ENCODE peak calls at places on chromosomes 3 and 15, in five cellular contexts. M is neural progenitor cell, A is spleen, H is left ventricle myocardium inferior, X is adrenal gland. V is an unnamed sample.
A peak's percentile ranks its signal among the peaks of the same experiment; 100 is the strongest.

GRCh38 chr3:141471160-141471559 is 15.7 kb upstream of the RASA2 start:
- DNase-seq in M (no peak), A (no peak), H (no peak), X (peak; percentile 70), V (no peak)

GRCh38 chr15:77034620-77035467 is 36.1 kb downstream of the TSPAN3 start:
- DNase-seq in M (peak; percentile 61), A (peak; percentile 83), H (no peak), X (peak; percentile 26), V (peak; percentile 55)

GRCh38 chr3:106711650-106712049 is 665.6 kb upstream of the CCDC54 start:
- DNase-seq in M (no peak), A (no peak), H (no peak), X (no peak), V (no peak)

GRCh38 chr3:16028604-16029003 is 145.9 kb upstream of the GALNT15 start:
- DNase-seq in M (no peak), A (no peak), H (no peak), X (no peak), V (no peak)

GRCh38 chr15:64232400-64232799 is 69.6 kb upstream of the PPIB start:
- DNase-seq in M (no peak), A (no peak), H (no peak), X (no peak), V (no peak)

GRCh38 chr3:133840055-133840737 is 34.6 kb downstream of the SRPRB start:
- DNase-seq in M (no peak), A (no peak), H (no peak), X (no peak), V (no peak)

GRCh38 chr3:8764528-8764927 is 4.9 kb downstream of the OXTR start:
- DNase-seq in M (no peak), A (no peak), H (no peak), X (no peak), V (no peak)

GRCh38 chr15:82999905-83000671 is 11.4 kb downstream of the C15orf40 start:
- DNase-seq in M (peak; percentile 58), A (no peak), H (no peak), X (no peak), V (no peak)

GRCh38 chr3:107756649-107757048 is 233.9 kb downstream of the BBX start:
- DNase-seq in M (no peak), A (no peak), H (no peak), X (no peak), V (no peak)

GRCh38 chr3:182111967-182112366 is 400.2 kb downstream of the SOX2 start:
- DNase-seq in M (no peak), A (no peak), H (no peak), X (no peak), V (no peak)

GRCh38 chr15:62099171-62099601 is 32.4 kb downstream of the C2CD4A start:
- DNase-seq in M (no peak), A (no peak), H (no peak), X (no peak), V (no peak)

GRCh38 chr3:138471481-138471880 is 37.1 kb downstream of the ESYT3 start:
- DNase-seq in M (no peak), A (no peak), H (no peak), X (no peak), V (no peak)

GRCh38 chr3:138331143-138331894 is 1.7 kb upstream of the NME9 start:
- DNase-seq in M (no peak), A (no peak), H (no peak), X (no peak), V (no peak)

GRCh38 chr3:13537926-13538325 is 11.0 kb upstream of the FBLN2 start:
- DNase-seq in M (no peak), A (no peak), H (no peak), X (no peak), V (no peak)

GRCh38 chr3:100059472-100059871 is 54.8 kb downstream of the FILIP1L start:
- DNase-seq in M (no peak), A (no peak), H (no peak), X (no peak), V (no peak)

GRCh38 chr15:64249406-64249805 is 86.6 kb upstream of the PPIB start:
- DNase-seq in M (no peak), A (no peak), H (no peak), X (no peak), V (no peak)

GRCh38 chr3:123562547-123562946 is 22.3 kb downstream of the HACD2 start:
- DNase-seq in M (no peak), A (no peak), H (no peak), X (no peak), V (no peak)

GRCh38 chr15:69253156-69253555 is 45.6 kb upstream of the PAQR5 start:
- DNase-seq in M (peak; percentile 8), A (no peak), H (peak; percentile 18), X (no peak), V (no peak)

GRCh38 chr15:70853270-70853854 is 595 bp downstream of the LARP6 start:
- DNase-seq in M (peak; percentile 66), A (no peak), H (no peak), X (peak; percentile 27), V (peak; percentile 38)

GRCh38 chr3:45178131-45179023 is 32.2 kb upstream of the CDCP1 start:
- DNase-seq in M (no peak), A (no peak), H (no peak), X (no peak), V (no peak)

GRCh38 chr3:112377418-112378071 is 44.6 kb downstream of the CD200 start:
- DNase-seq in M (no peak), A (no peak), H (no peak), X (no peak), V (no peak)

GRCh38 chr3:127728417-127728816 is 55.7 kb downstream of the ABTB1 start:
- DNase-seq in M (no peak), A (no peak), H (no peak), X (no peak), V (no peak)

GRCh38 chr3:165206454-165207266 is 10.5 kb upstream of the SLITRK3 start:
- DNase-seq in M (peak; percentile 92), A (peak; percentile 79), H (peak; percentile 66), X (peak; percentile 67), V (peak; percentile 81)

GRCh38 chr3:3366391-3366790 is 186.9 kb upstream of the CRBN start:
- DNase-seq in M (no peak), A (no peak), H (peak; percentile 13), X (no peak), V (no peak)

GRCh38 chr3:67848299-67848698 is 193.9 kb upstream of the SUCLG2 start:
- DNase-seq in M (no peak), A (no peak), H (no peak), X (no peak), V (no peak)

GRCh38 chr3:182697345-182697919 is 95.9 kb upstream of the ATP11B start:
- DNase-seq in M (no peak), A (no peak), H (no peak), X (no peak), V (no peak)

GRCh38 chr3:192169332-192169915 is 557.9 kb downstream of the FGF12 start:
- DNase-seq in M (no peak), A (no peak), H (no peak), X (no peak), V (no peak)

GRCh38 chr3:80190051-80190450 is 422.3 kb upstream of the ROBO1 start:
- DNase-seq in M (no peak), A (no peak), H (no peak), X (peak; percentile 27), V (no peak)

GRCh38 chr15:88835646-88836045 is 32.4 kb downstream of the ACAN start:
- DNase-seq in M (no peak), A (no peak), H (no peak), X (no peak), V (no peak)

GRCh38 chr15:82943176-82943575 is 9.3 kb downstream of the HOMER2 start:
- DNase-seq in M (no peak), A (peak; percentile 9), H (no peak), X (no peak), V (no peak)

GRCh38 chr3:77707271-77707670 is 667.4 kb downstream of the ROBO2 start:
- DNase-seq in M (no peak), A (no peak), H (no peak), X (no peak), V (no peak)

DNA sequence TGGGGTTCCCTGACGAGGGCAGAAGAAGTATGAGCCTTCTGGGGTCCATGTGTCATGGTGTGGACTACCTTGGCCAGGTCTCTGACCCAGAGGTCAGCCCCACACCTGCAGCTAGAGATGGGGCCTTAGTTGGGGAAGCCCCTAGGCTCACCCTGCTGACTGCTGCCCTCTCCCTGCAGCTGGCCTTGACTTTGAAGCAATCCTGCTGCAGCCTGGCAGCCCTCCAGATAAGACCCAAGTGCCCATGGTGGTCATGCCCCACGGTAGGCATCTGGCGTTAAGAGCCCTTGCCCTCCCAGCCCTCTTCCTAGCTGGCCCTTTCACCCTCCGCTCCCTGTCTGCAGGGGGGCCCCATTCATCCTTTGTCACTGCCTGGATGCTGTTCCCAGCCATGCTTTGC is 7.4 kb downstream of the APEH start:
- DNase-seq in M (no peak), A (no peak), H (no peak), X (no peak), V (no peak)
- H3K36me3 ChIP-seq in M (no peaks in the 10 kb centered on the region), A (peaks cover 83% of the 10 kb centered on the region), H (peaks cover 74% of the 10 kb centered on the region), X (no peaks in the 10 kb centered on the region), V (peaks cover 75% of the 10 kb centered on the region)

GRCh38 chr3:2099028-2099671 is 484 bp downstream of the CNTN4 start:
- DNase-seq in M (peak; percentile 79), A (no peak), H (no peak), X (no peak), V (peak; percentile 25)

GRCh38 chr3:2096196-2096595 is 2.5 kb upstream of the CNTN4 start:
- DNase-seq in M (peak; percentile 44), A (no peak), H (no peak), X (no peak), V (no peak)

GRCh38 chr3:2097641-2098191 is 950 bp upstream of the CNTN4 start:
- DNase-seq in M (peak; percentile 52), A (no peak), H (no peak), X (no peak), V (no peak)

GRCh38 chr3:2099779-2100191 is 1.1 kb downstream of the CNTN4 start:
- DNase-seq in M (peak; percentile 59), A (no peak), H (no peak), X (no peak), V (no peak)

DNA sequence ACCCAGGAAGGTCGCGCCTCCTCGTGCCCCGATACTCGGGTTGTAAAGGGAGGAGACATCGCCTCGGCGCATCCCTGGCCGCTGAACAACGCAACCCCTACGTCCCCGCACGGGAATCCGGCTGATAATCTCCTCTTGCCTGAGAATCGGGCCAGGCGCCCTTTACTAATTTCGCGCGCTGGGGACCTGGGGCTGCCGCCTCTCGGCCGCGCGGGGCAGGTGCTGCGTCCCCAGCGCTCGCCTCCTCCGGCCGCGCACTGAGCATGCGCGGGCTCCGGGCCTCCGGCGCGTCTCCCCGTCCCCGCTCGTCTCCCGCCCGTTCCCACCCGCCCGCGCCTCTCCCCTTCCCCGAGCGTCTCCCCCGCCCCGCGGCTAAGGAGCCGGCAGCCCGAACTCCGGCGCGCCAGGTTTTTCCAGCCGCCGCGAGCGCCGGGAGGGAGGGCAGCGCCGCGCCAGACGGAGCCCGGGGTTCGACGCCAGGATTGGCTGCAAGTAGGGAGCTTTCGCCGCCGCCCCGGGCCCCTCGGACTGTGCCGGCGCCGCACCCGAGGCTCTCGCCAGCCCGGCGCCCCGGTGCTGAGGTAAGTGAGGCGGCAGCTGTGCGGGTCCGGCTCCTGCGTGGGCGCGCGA is at the start of gene CNTN4:
- DNase-seq in M (peak; percentile 97), A (no peak), H (peak; percentile 52), X (peak; percentile 59), V (peak; percentile 56)
- TF ChIP-seq CTCF in M (peak; percentile 47), A (no peak), H (peak; percentile 21), X (no peak), V (no peak)

GRCh38 chr3:171358171-171358890 is 101.9 kb downstream of the TNIK start:
- DNase-seq in M (no peak), A (no peak), H (no peak), X (no peak), V (no peak)
- H3K27ac ChIP-seq in M (no peak overlapping the region), A (no peak overlapping the region), H (no peak overlapping the region), X (no peak overlapping the region), V (no peak overlapping the region)

GRCh38 chr3:47112997-47113396 is 50.9 kb downstream of the SETD2 start:
- DNase-seq in M (no peak), A (no peak), H (no peak), X (no peak), V (no peak)
- H3K36me3 ChIP-seq in M (peaks cover 4% of the 10 kb centered on the region), A (peaks cover 95% of the 10 kb centered on the region), H (peaks cover 60% of the 10 kb centered on the region), X (no peaks in the 10 kb centered on the region), V (peaks cover 92% of the 10 kb centered on the region)